ENCODE peak calls at places on chromosome 4, in six cellular contexts. Q is A549, D is K562, R is endothelial cell of umbilical vein, J is HepG2, I is GM12878. P is an unnamed sample.

GRCh38 chr4:20028694-20029093 is 223.0 kb upstream of the SLIT2 start:
- DNase-seq in Q (no peak), R (peak; percentile 75), J (no peak), I (no peak), D (no peak), P (no peak)

GRCh38 chr4:1675802-1676137 is 8.3 kb downstream of the FAM53A start:
- DNase-seq in I (no peak), D (no peak), Q (no peak), R (no peak), J (no peak), P (no peak)

GRCh38 chr4:182297659-182298058 is 54.5 kb downstream of the TENM3 start:
- DNase-seq in D (no peak), J (no peak), Q (no peak), R (no peak), I (no peak), P (peak; percentile 8)

GRCh38 chr4:147754037-147754445 is 22.2 kb downstream of the ARHGAP10 start:
- DNase-seq in D (no peak), I (no peak), J (no peak), Q (peak; percentile 23), R (peak; percentile 61), P (no peak)

GRCh38 chr4:150385606-150386005 is 196.3 kb upstream of the MAB21L2 start:
- DNase-seq in Q (no peak), R (peak; percentile 34), J (no peak), D (no peak), I (no peak), P (peak; percentile 10)

GRCh38 chr4:147498031-147498700 is 17.3 kb downstream of the EDNRA start:
- DNase-seq in D (no peak), I (no peak), R (peak; percentile 35), Q (no peak), J (no peak), P (no peak)

GRCh38 chr4:42309571-42310260 is 87.6 kb upstream of the SHISA3 start:
- DNase-seq in R (no peak), I (no peak), Q (no peak), J (no peak), D (no peak), P (no peak)

GRCh38 chr4:38024203-38024504 is 64.0 kb downstream of the PTTG2 start:
- DNase-seq in Q (no peak), I (no peak), D (no peak), R (no peak), J (no peak), P (no peak)

GRCh38 chr4:630661-631060 is 5.3 kb downstream of the PDE6B start:
- DNase-seq in R (no peak), I (no peak), J (no peak), Q (no peak), D (no peak), P (no peak)

GRCh38 chr4:155542415-155542814 is 124.2 kb upstream of the GUCY1A1 start:
- DNase-seq in R (no peak), I (no peak), J (no peak), Q (no peak), D (no peak), P (no peak)

GRCh38 chr4:48133668-48134444 is at the start of gene TXK:
- DNase-seq in I (no peak), D (no peak), Q (no peak), J (no peak), R (peak; percentile 67), P (no peak)

GRCh38 chr4:119135721-119136121 is at the start of gene MYOZ2:
- DNase-seq in Q (no peak), I (no peak), J (no peak), R (peak; percentile 61), D (no peak), P (no peak)

GRCh38 chr4:76881375-76881774 is 16.6 kb downstream of the SOWAHB start:
- DNase-seq in D (no peak), J (no peak), R (no peak), Q (no peak), I (no peak), P (no peak)

GRCh38 chr4:73019462-73020047 is 50.0 kb downstream of the COX18 start:
- DNase-seq in D (peak; percentile 22), Q (peak; percentile 6), J (peak; percentile 23), R (peak; percentile 56), I (no peak), P (peak; percentile 46)

GRCh38 chr4:185801471-185801870 is 10.5 kb downstream of the SORBS2 start:
- DNase-seq in R (no peak), J (no peak), I (no peak), Q (no peak), D (no peak), P (no peak)

GRCh38 chr4:23969635-23970034 is 79.8 kb upstream of the PPARGC1A start:
- DNase-seq in J (no peak), R (no peak), D (no peak), Q (no peak), I (no peak), P (no peak)
- TF ChIP-seq MAX in J (no peak), R (no peak), D (no peak), Q (no peak), I (no peak), P (no peak)

GRCh38 chr4:30386266-30386895 is 333.8 kb upstream of the PCDH7 start:
- DNase-seq in D (no peak), I (no peak), J (no peak), R (peak; percentile 32), Q (no peak), P (no peak)

GRCh38 chr4:30385650-30386049 is 334.5 kb upstream of the PCDH7 start:
- DNase-seq in I (no peak), J (no peak), Q (no peak), D (no peak), R (peak; percentile 20), P (peak; percentile 14)

GRCh38 chr4:30380404-30380998 is 339.7 kb upstream of the PCDH7 start:
- DNase-seq in J (peak; percentile 23), I (no peak), D (peak; percentile 40), R (peak; percentile 76), Q (peak; percentile 2), P (peak; percentile 72)
- TF ChIP-seq MYC in J (no peak), I (no peak), D (no peak), R (no peak), Q (no peak), P (no peak)

DNA sequence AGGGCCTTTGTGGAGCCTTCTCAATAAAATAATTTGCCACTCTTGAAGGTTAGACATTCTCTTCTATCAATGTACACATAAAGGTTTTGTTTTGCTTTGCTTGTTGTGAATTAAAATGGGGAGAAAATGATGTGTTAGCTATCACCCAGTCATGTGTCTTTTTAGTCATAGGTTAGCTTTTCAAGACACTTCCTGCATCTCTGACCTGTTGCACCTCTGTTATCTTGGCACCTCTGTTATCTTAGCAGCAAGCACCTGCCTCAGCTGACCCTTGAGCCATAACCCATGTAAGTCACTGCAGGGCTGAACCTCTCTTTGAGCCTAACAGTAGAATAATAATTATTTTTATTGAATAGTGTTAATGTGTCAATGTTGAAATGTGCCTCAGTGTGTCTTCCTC is 1.0 kb downstream of the TMEM144 start:
- DNase-seq in Q (no peak), J (peak; percentile 37), R (peak; percentile 49), D (no peak), I (no peak), P (no peak)
- H3K4me3 ChIP-seq in Q (peak overlapping the region; percentile 54), J (peak overlapping the region; percentile 71), R (no peak overlapping the region), D (peak overlapping the region; percentile 40), I (no peak overlapping the region), P (peak overlapping the region; percentile 53)

GRCh38 chr4:98185279-98185678 is 42.0 kb upstream of the STPG2 start:
- DNase-seq in R (no peak), D (no peak), Q (no peak), J (no peak), I (no peak), P (no peak)

GRCh38 chr4:98176531-98176930 is 33.3 kb upstream of the STPG2 start:
- DNase-seq in D (no peak), R (no peak), I (no peak), J (no peak), Q (no peak), P (no peak)

DNA sequence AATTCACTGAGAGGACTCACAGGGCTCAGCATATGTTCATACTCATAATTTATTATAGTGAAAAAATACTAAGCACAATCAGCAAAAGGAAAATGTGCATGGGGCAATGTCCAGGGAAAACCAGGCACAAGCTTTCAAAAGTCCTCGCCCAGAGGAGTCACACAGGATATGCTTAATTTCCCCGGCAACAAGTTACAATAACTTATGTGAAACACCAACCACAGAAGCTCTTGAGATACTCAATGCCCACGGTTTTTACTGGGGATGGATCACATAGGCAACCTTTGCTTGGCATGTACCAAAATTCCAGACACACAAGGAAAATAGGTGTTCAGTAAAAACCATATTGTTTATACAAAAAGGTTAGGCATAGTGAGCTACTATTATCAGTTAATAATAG is 38.5 kb upstream of the STPG2 start:
- DNase-seq in Q (no peak), I (no peak), J (no peak), R (no peak), D (no peak), P (no peak)
- TF ChIP-seq MAX in Q (no peak), I (no peak), J (no peak), R (no peak), D (no peak), P (no peak)

GRCh38 chr4:40003986-40004385 is 26.3 kb upstream of the PDS5A start:
- DNase-seq in Q (no peak), R (no peak), D (no peak), I (no peak), J (no peak), P (peak; percentile 93)
- TF ChIP-seq MYC in Q (no peak), R (no peak), D (peak; percentile 10), I (no peak), J (no peak), P (peak; percentile 56)

GRCh38 chr4:8199594-8200301 is 658 bp downstream of the SH3TC1 start:
- DNase-seq in R (peak; percentile 34), D (no peak), J (no peak), I (no peak), Q (peak; percentile 28), P (no peak)

GRCh38 chr4:8202526-8203375 is 3.7 kb downstream of the SH3TC1 start:
- DNase-seq in Q (no peak), D (no peak), I (no peak), J (peak; percentile 80), R (no peak), P (no peak)

GRCh38 chr4:8200302-8200975 is 1.3 kb downstream of the SH3TC1 start:
- DNase-seq in Q (no peak), J (no peak), D (peak; percentile 46), I (no peak), R (peak; percentile 62), P (no peak)

GRCh38 chr4:8202108-8202507 is 3.0 kb downstream of the SH3TC1 start:
- DNase-seq in R (no peak), I (no peak), D (no peak), J (no peak), Q (no peak), P (no peak)

DNA sequence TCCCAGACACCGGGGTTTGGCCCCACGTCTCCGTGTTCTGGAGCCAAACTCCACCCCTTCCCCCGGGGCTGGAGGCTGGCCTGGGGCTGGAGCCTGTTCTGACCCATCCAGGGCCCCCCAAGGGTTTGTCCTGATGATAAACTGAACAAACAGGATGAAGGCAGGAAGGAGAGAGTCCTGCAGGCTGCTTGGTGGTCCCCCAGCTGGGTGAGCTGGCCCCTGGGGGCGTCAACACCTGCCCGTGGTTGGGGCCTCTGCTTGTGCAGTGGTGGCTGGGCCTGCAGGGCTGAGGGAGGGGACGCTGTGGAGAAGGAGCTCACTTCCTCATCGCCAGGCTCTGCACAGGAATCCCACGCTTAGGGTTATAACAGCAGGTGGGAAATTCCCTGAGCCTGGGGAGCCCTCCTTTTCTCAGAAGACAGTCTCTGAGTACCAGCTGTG is 2.3 kb downstream of the SH3TC1 start:
- DNase-seq in J (no peak), D (no peak), Q (no peak), I (peak; percentile 45), R (peak; percentile 52), P (peak; percentile 85)
- H3K4me3 ChIP-seq in J (peak overlapping the region; percentile 73), D (no peak overlapping the region), Q (no peak overlapping the region), I (peak overlapping the region; percentile 74), R (peak overlapping the region; percentile 77), P (no peak overlapping the region)

GRCh38 chr4:47031011-47031678 is at the start of gene GABRB1:
- DNase-seq in J (no peak), D (peak; percentile 12), Q (no peak), R (peak; percentile 62), I (no peak), P (no peak)
- TF ChIP-seq MAX in J (no peak), D (no peak), Q (no peak), R (no peak), I (no peak), P (no peak)